ENCODE peak calls at places on chromosomes 11 and 22, in nine cellular contexts. L, W, Z, V, Y, E, T, O and B are unnamed samples.

GRCh38 chr11:75789521-75789920 is 20.9 kb downstream of the DGAT2 start:
- DNase-seq in E (no peak), V (no peak), W (no peak), T (no peak), O (no peak), Z (no peak), Y (no peak), L (no peak), B (no peak)

GRCh38 chr11:28476053-28476452 is 367.9 kb downstream of the METTL15 start:
- DNase-seq in L (no peak), W (no peak), E (peak), O (no peak), V (no peak), T (no peak), Y (no peak), Z (no peak), B (no peak)

GRCh38 chr22:43293661-43294392 is 49.3 kb downstream of the SCUBE1 start:
- DNase-seq in Y (no peak), Z (no peak), L (no peak), T (no peak), V (no peak), O (no peak), E (peak), W (peak), B (peak)

GRCh38 chr11:115314330-115314729 is 189.9 kb downstream of the CADM1 start:
- DNase-seq in Z (no peak), Y (no peak), V (no peak), T (no peak), E (no peak), L (no peak), W (no peak), O (no peak), B (no peak)

GRCh38 chr22:17778412-17778976 is 4.2 kb upstream of the BID start:
- DNase-seq in Z (no peak), E (no peak), V (no peak), L (no peak), O (no peak), Y (no peak), T (no peak), W (no peak), B (no peak)

GRCh38 chr22:23278883-23279675 is 98.8 kb downstream of the BCR start:
- DNase-seq in O (no peak), L (no peak), E (peak), Y (no peak), V (no peak), W (peak), Z (no peak), T (no peak), B (no peak)

GRCh38 chr11:30258679-30259078 is 27.9 kb downstream of the FSHB start:
- DNase-seq in O (no peak), T (no peak), L (no peak), Z (no peak), W (no peak), E (no peak), Y (no peak), V (no peak), B (no peak)

GRCh38 chr22:29780781-29781676 is 13.9 kb downstream of the UQCR10 start:
- DNase-seq in L (no peak), E (peak), Z (peak), O (peak), V (no peak), W (peak), Y (peak), T (no peak), B (no peak)

GRCh38 chr22:39364646-39365405 is 15.0 kb downstream of the SYNGR1 start:
- DNase-seq in Z (no peak), W (no peak), Y (peak), L (no peak), V (no peak), E (no peak), T (no peak), O (no peak), B (no peak)

GRCh38 chr11:17703951-17704350 is 15.4 kb upstream of the MYOD1 start:
- DNase-seq in L (no peak), O (no peak), T (peak), V (no peak), E (peak), W (peak), Y (no peak), Z (no peak), B (peak)

GRCh38 chr11:71542856-71543743 is 5.1 kb upstream of the KRTAP5-9 start:
- DNase-seq in L (no peak), Y (no peak), V (peak), E (no peak), W (no peak), O (no peak), Z (no peak), T (no peak), B (peak)

GRCh38 chr22:38170469-38170868 is 11.2 kb downstream of the PLA2G6 start:
- DNase-seq in L (peak), Y (no peak), E (no peak), Z (no peak), O (no peak), T (no peak), W (no peak), V (no peak), B (no peak)

GRCh38 chr11:116851631-116852030 is 14.2 kb upstream of the APOA1 start:
- DNase-seq in V (peak), O (no peak), W (peak), Y (no peak), L (peak), Z (no peak), T (no peak), E (no peak), B (peak)

GRCh38 chr22:23182289-23183106 is 2.2 kb downstream of the BCR start:
- DNase-seq in E (no peak), L (no peak), V (no peak), T (peak), Z (no peak), Y (peak), W (no peak), O (peak), B (peak)

GRCh38 chr11:32435511-32435946 is at the start of gene WT1:
- DNase-seq in T (no peak), Z (no peak), V (no peak), W (peak), O (peak), L (no peak), Y (peak), E (peak), B (peak)

GRCh38 chr22:41832553-41833368 is at the start of gene SREBF2:
- DNase-seq in V (peak), W (peak), Y (peak), T (peak), Z (peak), L (peak), E (peak), O (peak), B (peak)

GRCh38 chr22:50569896-50570535 is 7.3 kb upstream of the SYCE3 start:
- DNase-seq in W (no peak), O (no peak), L (no peak), Z (no peak), E (no peak), T (peak), V (peak), Y (peak), B (no peak)

GRCh38 chr22:44163536-44163935 is 17.2 kb upstream of the PARVG start:
- DNase-seq in W (no peak), Z (no peak), T (no peak), Y (no peak), E (no peak), O (no peak), L (no peak), V (no peak), B (no peak)

GRCh38 chr11:93648168-93648567 is 13.3 kb upstream of the CEP295 start:
- DNase-seq in Y (no peak), L (no peak), E (peak), O (no peak), V (no peak), Z (no peak), T (peak), W (peak), B (peak)

GRCh38 chr11:16026849-16027248 is 329.5 kb downstream of the SOX6 start:
- DNase-seq in V (no peak), T (no peak), L (no peak), W (no peak), O (no peak), E (no peak), Z (no peak), Y (no peak), B (no peak)

GRCh38 chr11:117144477-117145392 is 648 bp downstream of the PAFAH1B2 start:
- DNase-seq in Z (no peak), L (peak), T (peak), O (peak), E (peak), V (peak), Y (peak), W (peak), B (peak)

GRCh38 chr11:72712168-72712721 is 38.0 kb upstream of the PDE2A start:
- DNase-seq in Y (peak), O (no peak), T (no peak), L (peak), W (no peak), V (no peak), E (peak), Z (no peak), B (no peak)

GRCh38 chr11:61765550-61766253 is 13.3 kb downstream of the MYRF start:
- DNase-seq in O (no peak), Z (no peak), W (no peak), V (no peak), T (no peak), Y (peak), E (no peak), L (no peak), B (no peak)

GRCh38 chr22:49368976-49369725 is 458.5 kb downstream of the BRD1 start:
- DNase-seq in Y (peak), E (no peak), W (no peak), V (peak), L (peak), T (no peak), Z (no peak), O (peak), B (peak)

GRCh38 chr22:25351631-25352293 is 132.3 kb downstream of the CRYBB2 start:
- DNase-seq in L (no peak), E (no peak), V (no peak), W (no peak), Z (no peak), O (no peak), T (no peak), Y (no peak), B (no peak)

GRCh38 chr22:45212992-45213751 is 27.5 kb downstream of the KIAA0930 start:
- DNase-seq in L (peak), O (no peak), V (peak), Y (no peak), E (peak), T (no peak), W (peak), Z (no peak), B (peak)

GRCh38 chr11:44566952-44567875 is 1.8 kb downstream of the CD82 start:
- DNase-seq in V (peak), L (no peak), W (no peak), T (no peak), Y (peak), O (peak), Z (no peak), E (no peak), B (peak)
- H3K4me3 ChIP-seq in V (no peak), L (peak), W (no peak), T (no peak), Y (no peak), O (no peak), Z (no peak), E (no peak), B (peak)

GRCh38 chr22:33053323-33053722 is 4.9 kb downstream of the SYN3 start:
- DNase-seq in O (no peak), W (no peak), Z (no peak), T (no peak), E (no peak), V (no peak), L (no peak), Y (no peak), B (no peak)
- H3K4me3 ChIP-seq in O (peak), W (no peak), Z (no peak), T (no peak), E (no peak), V (no peak), L (no peak), Y (no peak), B (no peak)

DNA sequence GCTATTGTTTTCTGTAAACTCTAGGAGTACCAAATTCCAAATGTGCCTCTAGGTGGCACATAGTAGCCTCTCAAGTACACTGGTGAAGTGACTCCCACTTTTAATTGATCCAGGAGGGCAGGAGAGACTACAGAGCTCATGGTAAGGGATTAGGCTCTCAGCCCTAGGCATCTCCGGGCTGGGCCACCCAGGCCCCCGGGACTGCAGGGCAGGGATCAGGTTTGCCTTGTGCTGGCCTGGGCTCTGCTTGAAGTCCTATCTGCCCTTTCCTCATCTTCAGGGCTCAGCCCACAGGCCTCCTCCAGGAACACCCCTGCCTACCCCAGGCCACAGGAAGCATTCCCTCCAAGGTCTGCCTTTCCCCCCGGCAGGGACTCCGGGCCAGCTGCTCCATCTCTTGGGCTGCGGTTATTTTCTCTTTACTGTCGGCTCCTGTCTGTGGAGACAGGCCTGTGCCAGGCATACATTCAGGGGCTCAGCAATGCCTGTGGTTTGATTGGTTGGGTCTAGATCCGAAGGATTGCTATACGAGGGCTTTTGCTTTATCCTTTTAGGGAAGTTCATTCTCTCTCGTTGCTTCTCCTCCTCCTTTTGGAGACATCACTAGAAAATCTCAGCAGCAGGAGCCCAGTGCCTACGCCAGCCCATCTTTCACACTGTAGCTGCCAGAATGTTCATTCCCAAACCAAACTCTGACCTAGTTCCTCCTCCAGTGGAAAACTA is 32.8 kb downstream of the PARVA start:
- DNase-seq in L (no peak), Z (no peak), O (peak), V (no peak), W (peak), E (peak), Y (peak), T (no peak), B (peak)
- H3K4me3 ChIP-seq in L (peak), Z (no peak), O (no peak), V (no peak), W (no peak), E (no peak), Y (no peak), T (no peak), B (no peak)

GRCh38 chr11:325796-326591 is 5.3 kb upstream of the IFITM3 start:
- DNase-seq in Z (no peak), V (peak), E (no peak), O (peak), T (no peak), L (peak), W (no peak), Y (no peak), B (no peak)
- H3K4me3 ChIP-seq in Z (no peak), V (no peak), E (no peak), O (no peak), T (peak), L (no peak), W (no peak), Y (no peak), B (no peak)

DNA sequence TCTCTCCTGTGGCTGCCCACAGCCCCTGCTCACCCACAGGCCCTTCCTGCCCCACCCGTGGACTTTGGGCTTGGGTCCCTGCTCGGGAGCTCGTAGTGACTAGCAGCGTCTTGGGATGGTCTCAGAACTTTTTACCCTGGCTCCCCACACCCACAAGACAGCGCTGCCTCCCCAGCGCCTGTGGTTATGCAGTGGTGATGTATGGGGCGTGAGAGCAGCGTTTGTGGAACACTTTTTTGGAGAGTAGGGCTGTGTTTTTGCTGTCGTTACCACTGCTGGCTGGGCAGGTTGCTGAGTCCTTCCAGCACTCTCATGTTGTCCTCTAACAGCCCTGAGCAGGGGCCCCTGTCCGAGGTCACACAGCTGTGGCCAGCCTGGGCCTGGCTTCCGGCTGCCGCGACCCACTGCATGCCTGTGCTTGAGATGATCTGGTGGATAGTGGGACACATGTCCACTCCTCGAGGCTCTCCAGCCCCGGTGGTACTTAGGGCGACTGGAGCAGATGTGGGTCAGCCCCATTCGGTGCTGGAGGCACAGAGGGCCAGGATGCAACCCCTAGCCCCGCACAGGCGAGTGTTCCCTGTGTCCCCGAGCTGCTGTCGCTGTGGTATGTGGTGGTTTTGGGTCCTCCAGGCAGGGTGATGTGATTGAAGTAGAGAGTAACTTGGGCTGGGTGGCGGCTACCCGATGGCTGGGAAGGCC is 7.1 kb upstream of the GRAMD4 start:
- DNase-seq in W (no peak), L (no peak), T (no peak), Z (no peak), O (no peak), E (no peak), V (peak), Y (no peak), B (no peak)
- H3K4me3 ChIP-seq in W (no peak), L (no peak), T (peak), Z (no peak), O (no peak), E (no peak), V (no peak), Y (no peak), B (no peak)

DNA sequence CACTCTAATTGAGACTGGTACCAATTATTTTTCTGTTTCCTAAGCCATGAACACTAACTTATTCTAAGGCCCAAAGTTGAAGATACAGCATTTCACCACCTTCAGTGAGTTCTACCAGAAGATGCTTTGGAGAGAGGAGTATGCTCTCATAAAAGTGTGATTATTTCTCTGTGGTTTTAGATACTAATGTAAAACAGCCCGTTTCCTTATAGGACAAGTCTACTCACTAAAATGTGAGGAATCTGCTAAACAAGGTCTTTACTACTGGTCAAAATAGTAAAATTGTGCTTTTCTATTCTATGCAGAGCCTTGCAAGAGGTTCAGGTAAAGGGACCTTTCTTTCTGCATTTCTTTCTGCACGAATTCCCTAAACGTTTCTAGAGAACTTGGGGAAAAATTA is 2.4 kb downstream of the LGR4 start:
- DNase-seq in W (no peak), L (no peak), E (no peak), T (no peak), Z (no peak), O (no peak), V (no peak), Y (no peak), B (no peak)
- H3K4me3 ChIP-seq in W (peak), L (peak), E (peak), T (no peak), Z (no peak), O (peak), V (no peak), Y (peak), B (peak)

GRCh38 chr22:36028646-36029405 is at the start of gene RBFOX2:
- DNase-seq in Y (peak), O (peak), V (peak), W (peak), T (peak), L (peak), Z (peak), E (peak), B (peak)

GRCh38 chr22:36027579-36027959 is 1.1 kb downstream of the RBFOX2 start:
- DNase-seq in V (no peak), W (no peak), L (no peak), E (peak), Y (peak), Z (no peak), T (peak), O (no peak), B (peak)

GRCh38 chr22:36027960-36028645 is 521 bp downstream of the RBFOX2 start:
- DNase-seq in L (no peak), Z (no peak), V (peak), O (no peak), T (peak), W (no peak), Y (peak), E (no peak), B (peak)

GRCh38 chr22:36029406-36029755 is 757 bp upstream of the RBFOX2 start:
- DNase-seq in Z (no peak), V (no peak), Y (no peak), L (no peak), O (no peak), T (no peak), E (no peak), W (no peak), B (peak)

GRCh38 chr22:36026741-36027140 is 1.9 kb downstream of the RBFOX2 start:
- DNase-seq in O (no peak), V (no peak), Z (no peak), T (peak), W (peak), Y (no peak), L (no peak), E (peak), B (no peak)
- H3K4me3 ChIP-seq in O (peak), V (no peak), Z (peak), T (peak), W (peak), Y (no peak), L (peak), E (peak), B (no peak)